ENCODE peak calls at places on chromosomes 2 and 18, in nine cellular contexts. One of them, this sample, is unnamed.

GRCh38 chr18:3889803-3890202 is 439.8 kb downstream of the TGIF1 start:
- DNase-seq in fibroblast of lung: peak; percentile 94
- DNase-seq in PC-9: no peak
- DNase-seq in heart left ventricle: no peak
- DNase-seq in heart right ventricle: no peak
- DNase-seq in left ventricle myocardium inferior: no peak
- DNase-seq in A549: no peak
- DNase-seq in stomach: no peak
- DNase-seq in PC-3: no peak
- DNase-seq in this sample: peak; percentile 35

GRCh38 chr2:36371070-36371962 is 15.7 kb downstream of the CRIM1 start:
- DNase-seq in PC-3: peak; percentile 80
- DNase-seq in left ventricle myocardium inferior: no peak
- DNase-seq in A549: peak; percentile 62
- DNase-seq in PC-9: peak; percentile 58
- DNase-seq in heart right ventricle: no peak
- DNase-seq in heart left ventricle: no peak
- DNase-seq in fibroblast of lung: peak; percentile 59
- DNase-seq in stomach: no peak
- DNase-seq in this sample: peak; percentile 42

GRCh38 chr2:207334631-207335371 is 169.1 kb upstream of the KLF7 start:
- DNase-seq in fibroblast of lung: peak; percentile 100
- DNase-seq in heart right ventricle: peak; percentile 60
- DNase-seq in PC-9: peak; percentile 82
- DNase-seq in left ventricle myocardium inferior: peak; percentile 53
- DNase-seq in PC-3: peak; percentile 94
- DNase-seq in heart left ventricle: peak; percentile 70
- DNase-seq in A549: peak; percentile 88
- DNase-seq in stomach: peak; percentile 53
- DNase-seq in this sample: peak; percentile 98

GRCh38 chr2:198316852-198317395 is 512.5 kb downstream of the PLCL1 start:
- DNase-seq in A549: no peak
- DNase-seq in PC-3: no peak
- DNase-seq in heart left ventricle: no peak
- DNase-seq in stomach: no peak
- DNase-seq in PC-9: no peak
- DNase-seq in left ventricle myocardium inferior: no peak
- DNase-seq in fibroblast of lung: no peak
- DNase-seq in heart right ventricle: no peak
- DNase-seq in this sample: no peak

GRCh38 chr2:8862230-8862629 is 24.8 kb upstream of the KIDINS220 start:
- DNase-seq in stomach: no peak
- DNase-seq in fibroblast of lung: no peak
- DNase-seq in PC-3: no peak
- DNase-seq in A549: no peak
- DNase-seq in heart left ventricle: no peak
- DNase-seq in left ventricle myocardium inferior: no peak
- DNase-seq in PC-9: no peak
- DNase-seq in heart right ventricle: no peak
- DNase-seq in this sample: no peak

GRCh38 chr2:214410918-214411554 is at the start of gene VWC2L:
- DNase-seq in stomach: peak; percentile 37
- DNase-seq in heart left ventricle: peak; percentile 56
- DNase-seq in A549: peak; percentile 61
- DNase-seq in heart right ventricle: peak; percentile 72
- DNase-seq in left ventricle myocardium inferior: peak; percentile 68
- DNase-seq in PC-9: peak; percentile 47
- DNase-seq in fibroblast of lung: peak; percentile 77
- DNase-seq in PC-3: peak; percentile 87
- DNase-seq in this sample: peak; percentile 94

GRCh38 chr2:26704441-26704977 is 12.0 kb downstream of the KCNK3 start:
- DNase-seq in left ventricle myocardium inferior: no peak
- DNase-seq in PC-3: peak; percentile 49
- DNase-seq in A549: no peak
- DNase-seq in heart right ventricle: no peak
- DNase-seq in PC-9: no peak
- DNase-seq in heart left ventricle: no peak
- DNase-seq in stomach: no peak
- DNase-seq in fibroblast of lung: peak; percentile 83
- DNase-seq in this sample: no peak

GRCh38 chr2:239599299-239599698 is 198.5 kb upstream of the HDAC4 start:
- DNase-seq in PC-3: no peak
- DNase-seq in fibroblast of lung: no peak
- DNase-seq in stomach: peak; percentile 21
- DNase-seq in left ventricle myocardium inferior: no peak
- DNase-seq in A549: no peak
- DNase-seq in PC-9: no peak
- DNase-seq in heart left ventricle: no peak
- DNase-seq in heart right ventricle: no peak
- DNase-seq in this sample: no peak

GRCh38 chr18:2846638-2847340 is at the start of gene EMILIN2:
- DNase-seq in fibroblast of lung: peak; percentile 41
- DNase-seq in left ventricle myocardium inferior: peak; percentile 75
- DNase-seq in A549: no peak
- DNase-seq in PC-3: no peak
- DNase-seq in PC-9: no peak
- DNase-seq in heart left ventricle: peak; percentile 74
- DNase-seq in heart right ventricle: peak; percentile 72
- DNase-seq in stomach: peak; percentile 55
- DNase-seq in this sample: peak; percentile 73

GRCh38 chr18:2848879-2849254 is 2.1 kb downstream of the EMILIN2 start:
- DNase-seq in stomach: no peak
- DNase-seq in A549: no peak
- DNase-seq in PC-9: no peak
- DNase-seq in heart right ventricle: no peak
- DNase-seq in heart left ventricle: no peak
- DNase-seq in left ventricle myocardium inferior: no peak
- DNase-seq in fibroblast of lung: no peak
- DNase-seq in PC-3: no peak
- DNase-seq in this sample: peak; percentile 42

GRCh38 chr18:2846241-2846637 is 567 bp upstream of the EMILIN2 start:
- DNase-seq in left ventricle myocardium inferior: no peak
- DNase-seq in PC-3: no peak
- DNase-seq in heart right ventricle: no peak
- DNase-seq in fibroblast of lung: peak; percentile 26
- DNase-seq in heart left ventricle: peak; percentile 29
- DNase-seq in A549: no peak
- DNase-seq in PC-9: no peak
- DNase-seq in stomach: no peak
- DNase-seq in this sample: peak; percentile 51

GRCh38 chr18:2848145-2848878 is 1.5 kb downstream of the EMILIN2 start:
- DNase-seq in heart right ventricle: no peak
- DNase-seq in PC-3: no peak
- DNase-seq in stomach: no peak
- DNase-seq in A549: no peak
- DNase-seq in PC-9: no peak
- DNase-seq in left ventricle myocardium inferior: no peak
- DNase-seq in fibroblast of lung: no peak
- DNase-seq in heart left ventricle: no peak
- DNase-seq in this sample: no peak

DNA sequence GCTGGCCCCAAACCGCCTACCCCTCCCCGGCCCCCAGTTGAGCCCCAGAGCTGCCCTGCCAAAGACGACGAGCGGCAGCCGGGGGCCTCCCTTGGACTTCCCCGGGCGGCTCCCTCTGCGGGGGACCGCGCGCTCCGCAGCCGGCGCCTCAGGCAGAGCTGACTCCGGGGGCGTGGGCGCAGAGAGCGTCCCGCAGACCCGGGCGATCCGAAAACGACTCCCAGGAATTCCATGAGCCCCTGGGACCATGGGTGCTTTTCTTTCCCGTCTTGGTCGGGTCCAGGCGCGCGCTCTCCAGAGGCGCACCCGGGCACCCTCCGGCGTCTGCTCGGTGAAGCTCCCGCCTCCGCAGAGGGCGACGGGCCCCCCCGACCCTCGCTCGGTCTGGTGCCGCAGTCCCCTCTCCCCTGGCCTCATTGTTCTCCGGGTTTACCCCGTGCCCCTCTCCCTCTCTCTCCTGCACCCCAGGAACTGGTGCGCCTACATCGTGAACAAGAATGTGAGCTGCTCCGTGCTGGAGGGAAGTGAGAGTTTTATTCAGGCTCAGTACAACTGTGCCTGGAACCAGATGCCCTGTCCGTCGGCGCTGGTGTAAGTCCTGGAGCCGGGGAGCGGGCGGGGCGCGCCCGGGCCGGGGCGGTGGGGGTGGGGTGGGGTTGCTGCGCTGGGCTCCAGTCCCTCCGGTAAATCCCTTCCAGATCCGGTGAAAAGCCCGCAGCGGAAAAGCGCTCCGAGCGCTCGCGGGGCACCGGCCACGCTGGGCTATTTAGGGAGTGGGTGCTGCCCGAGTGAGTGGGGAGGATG is 737 bp downstream of the EMILIN2 start:
- DNase-seq in stomach: no peak
- DNase-seq in A549: no peak
- DNase-seq in left ventricle myocardium inferior: peak; percentile 42
- DNase-seq in heart left ventricle: peak; percentile 42
- DNase-seq in fibroblast of lung: peak; percentile 27
- DNase-seq in heart right ventricle: peak; percentile 52
- DNase-seq in PC-9: no peak
- DNase-seq in PC-3: no peak
- DNase-seq in this sample: peak; percentile 66
- H3K4me1 ChIP-seq in stomach: peaks cover 20% of the 10 kb centered on the region
- H3K4me1 ChIP-seq in A549: no peaks in the 10 kb centered on the region
- H3K4me1 ChIP-seq in left ventricle myocardium inferior: peaks cover 26% of the 10 kb centered on the region
- H3K4me1 ChIP-seq in heart left ventricle: peaks cover 22% of the 10 kb centered on the region
- H3K4me1 ChIP-seq in fibroblast of lung: peaks cover 4% of the 10 kb centered on the region
- H3K4me1 ChIP-seq in heart right ventricle: peaks cover 50% of the 10 kb centered on the region
- H3K4me1 ChIP-seq in PC-9: peaks cover 8% of the 10 kb centered on the region
- H3K4me1 ChIP-seq in PC-3: no peaks in the 10 kb centered on the region
- H3K4me1 ChIP-seq in this sample: peaks cover 23% of the 10 kb centered on the region

DNA sequence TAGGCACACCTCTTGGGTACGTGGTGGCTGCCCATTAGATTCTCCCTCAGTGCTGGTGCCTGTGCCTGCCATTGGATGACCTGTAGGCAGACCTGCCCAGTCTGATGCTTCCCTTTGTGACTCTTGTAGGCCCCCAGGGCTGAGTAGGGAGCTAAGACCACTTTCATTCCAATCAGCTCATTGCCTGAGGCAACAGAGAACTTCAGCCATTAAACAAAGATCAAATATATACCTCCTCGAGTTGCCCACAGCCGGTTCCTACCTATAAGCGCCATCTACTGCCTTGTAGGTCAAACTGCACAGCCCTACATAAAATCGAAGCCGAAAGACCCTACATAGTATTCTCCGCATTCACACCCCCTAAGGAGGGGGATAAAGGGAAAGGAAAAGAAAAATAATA is 184.6 kb downstream of the ETAA1 start:
- DNase-seq in heart left ventricle: no peak
- DNase-seq in left ventricle myocardium inferior: no peak
- DNase-seq in PC-3: peak; percentile 27
- DNase-seq in PC-9: no peak
- DNase-seq in stomach: no peak
- DNase-seq in heart right ventricle: no peak
- DNase-seq in fibroblast of lung: no peak
- DNase-seq in A549: no peak
- DNase-seq in this sample: no peak
- TF ChIP-seq CTCF in heart left ventricle: no peak
- TF ChIP-seq CTCF in left ventricle myocardium inferior: no peak
- TF ChIP-seq CTCF in PC-3: peak; percentile 62
- TF ChIP-seq CTCF in PC-9: peak; percentile 65
- TF ChIP-seq CTCF in stomach: no peak
- TF ChIP-seq CTCF in heart right ventricle: no peak
- TF ChIP-seq CTCF in fibroblast of lung: no peak
- TF ChIP-seq CTCF in A549: peak; percentile 10
- TF ChIP-seq CTCF in this sample: no peak

GRCh38 chr2:41930807-41931566 is 116.8 kb upstream of the PKDCC start:
- DNase-seq in A549: peak; percentile 95
- DNase-seq in stomach: no peak
- DNase-seq in heart left ventricle: no peak
- DNase-seq in fibroblast of lung: peak; percentile 67
- DNase-seq in PC-9: peak; percentile 98
- DNase-seq in left ventricle myocardium inferior: no peak
- DNase-seq in PC-3: peak; percentile 89
- DNase-seq in heart right ventricle: no peak
- DNase-seq in this sample: no peak
- H3K4me1 ChIP-seq in A549: peaks cover 85% of the 10 kb centered on the region
- H3K4me1 ChIP-seq in stomach: no peaks in the 10 kb centered on the region
- H3K4me1 ChIP-seq in heart left ventricle: peaks cover 54% of the 10 kb centered on the region
- H3K4me1 ChIP-seq in fibroblast of lung: peaks cover 29% of the 10 kb centered on the region
- H3K4me1 ChIP-seq in PC-9: peaks cover 85% of the 10 kb centered on the region
- H3K4me1 ChIP-seq in left ventricle myocardium inferior: peaks cover 65% of the 10 kb centered on the region
- H3K4me1 ChIP-seq in PC-3: peaks cover 59% of the 10 kb centered on the region
- H3K4me1 ChIP-seq in heart right ventricle: peaks cover 56% of the 10 kb centered on the region
- H3K4me1 ChIP-seq in this sample: peaks cover 55% of the 10 kb centered on the region

GRCh38 chr2:237677951-237678481 is 50.6 kb downstream of the LRRFIP1 start:
- DNase-seq in PC-3: no peak
- DNase-seq in A549: no peak
- DNase-seq in heart right ventricle: no peak
- DNase-seq in stomach: no peak
- DNase-seq in heart left ventricle: no peak
- DNase-seq in PC-9: peak; percentile 93
- DNase-seq in left ventricle myocardium inferior: no peak
- DNase-seq in fibroblast of lung: peak; percentile 94
- DNase-seq in this sample: peak; percentile 96

GRCh38 chr2:237682151-237682550 is 54.8 kb downstream of the LRRFIP1 start:
- DNase-seq in left ventricle myocardium inferior: no peak
- DNase-seq in fibroblast of lung: no peak
- DNase-seq in heart right ventricle: no peak
- DNase-seq in PC-9: no peak
- DNase-seq in A549: no peak
- DNase-seq in stomach: no peak
- DNase-seq in heart left ventricle: no peak
- DNase-seq in PC-3: no peak
- DNase-seq in this sample: no peak

GRCh38 chr2:237682901-237683670 is 55.7 kb downstream of the LRRFIP1 start:
- DNase-seq in heart left ventricle: no peak
- DNase-seq in heart right ventricle: no peak
- DNase-seq in A549: no peak
- DNase-seq in fibroblast of lung: no peak
- DNase-seq in left ventricle myocardium inferior: no peak
- DNase-seq in PC-9: peak; percentile 94
- DNase-seq in PC-3: no peak
- DNase-seq in stomach: no peak
- DNase-seq in this sample: no peak

GRCh38 chr2:237685408-237685807 is 58.0 kb downstream of the LRRFIP1 start:
- DNase-seq in PC-3: peak; percentile 53
- DNase-seq in heart right ventricle: no peak
- DNase-seq in fibroblast of lung: no peak
- DNase-seq in PC-9: no peak
- DNase-seq in stomach: no peak
- DNase-seq in heart left ventricle: no peak
- DNase-seq in left ventricle myocardium inferior: no peak
- DNase-seq in A549: peak; percentile 66
- DNase-seq in this sample: no peak

DNA sequence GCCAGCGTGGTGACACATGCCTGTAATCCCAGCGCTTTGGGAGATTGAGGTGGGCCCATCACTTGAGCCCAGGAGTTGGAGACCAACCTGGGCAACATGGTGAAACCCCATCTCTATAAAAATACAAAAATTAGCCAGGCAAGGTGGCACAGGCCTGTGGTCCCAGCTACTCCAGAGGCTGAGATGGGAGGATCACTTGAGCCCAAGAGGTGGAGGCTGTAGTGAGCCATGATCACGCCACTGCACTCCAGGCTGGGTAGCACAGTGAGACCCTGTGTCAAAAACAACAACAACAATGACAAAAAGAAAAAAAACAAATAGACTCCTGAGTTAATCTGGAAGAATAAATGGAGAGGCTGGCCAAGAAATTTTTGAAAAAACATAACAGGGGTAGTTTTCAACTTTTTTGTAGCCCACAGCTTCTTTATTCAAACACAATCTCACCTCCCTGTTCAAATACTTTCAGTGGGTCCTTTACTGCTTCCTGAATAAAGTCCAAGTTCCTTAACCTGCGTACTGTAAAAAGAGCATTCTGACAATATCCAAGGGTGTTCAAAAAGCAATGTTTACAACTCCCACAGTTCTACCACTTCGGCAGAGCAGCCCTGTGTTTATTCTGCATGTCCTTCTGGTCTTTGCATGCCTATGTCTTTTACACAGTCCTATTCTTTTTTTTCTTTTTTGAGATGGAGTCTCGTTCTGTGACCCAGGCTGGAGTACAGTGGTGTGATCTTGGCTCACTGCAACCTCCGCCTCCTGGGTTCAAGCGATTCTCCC is 53.5 kb downstream of the LRRFIP1 start:
- DNase-seq in left ventricle myocardium inferior: no peak
- DNase-seq in fibroblast of lung: no peak
- DNase-seq in stomach: no peak
- DNase-seq in PC-9: no peak
- DNase-seq in A549: no peak
- DNase-seq in heart right ventricle: no peak
- DNase-seq in heart left ventricle: no peak
- DNase-seq in PC-3: no peak
- DNase-seq in this sample: no peak
- TF ChIP-seq CTCF in left ventricle myocardium inferior: no peak
- TF ChIP-seq CTCF in fibroblast of lung: no peak
- TF ChIP-seq CTCF in stomach: no peak
- TF ChIP-seq CTCF in PC-9: no peak
- TF ChIP-seq CTCF in A549: no peak
- TF ChIP-seq CTCF in heart right ventricle: no peak
- TF ChIP-seq CTCF in heart left ventricle: no peak
- TF ChIP-seq CTCF in PC-3: no peak
- TF ChIP-seq CTCF in this sample: no peak